ENCODE peak calls at places on chromosomes 1 and 21, in four cellular contexts. Q is H1, E is mesendoderm, F is IMR-90. Z is an unnamed sample.

GRCh38 chr1:161720341-161720887 is 930 bp upstream of the FCRLB start:
- DNase-seq in Q (no peak), E (no peak), F (no peak), Z (no peak)

GRCh38 chr1:94063379-94063778 is 57.6 kb downstream of the ABCA4 start:
- DNase-seq in Q (no peak), E (peak), F (peak), Z (no peak)

GRCh38 chr1:39842726-39843305 is 40.5 kb downstream of the TRIT1 start:
- DNase-seq in Q (no peak), E (no peak), F (no peak), Z (no peak)

GRCh38 chr1:91735266-91735845 is 150.6 kb downstream of the TGFBR3 start:
- DNase-seq in Q (no peak), E (no peak), F (no peak), Z (no peak)

GRCh38 chr1:157104598-157105293 is 5.1 kb upstream of the ETV3L start:
- DNase-seq in Q (no peak), E (no peak), F (peak), Z (no peak)

GRCh38 chr1:204751883-204752687 is 66.5 kb upstream of the LRRN2 start:
- DNase-seq in Q (peak), E (peak), F (no peak), Z (peak)

GRCh38 chr1:33246171-33246570 is 10.1 kb upstream of the ZNF362 start:
- DNase-seq in Q (no peak), E (no peak), F (no peak), Z (no peak)

GRCh38 chr1:21553116-21553926 is 44.1 kb downstream of the ALPL start:
- DNase-seq in Q (no peak), E (peak), F (peak), Z (peak)

GRCh38 chr1:18400347-18401102 is 80.2 kb upstream of the KLHDC7A start:
- DNase-seq in Q (no peak), E (no peak), F (no peak), Z (no peak)

GRCh38 chr1:5667513-5668325 is 324.5 kb downstream of the NPHP4 start:
- DNase-seq in Q (no peak), E (no peak), F (no peak), Z (no peak)

GRCh38 chr1:161166669-161167548 is 683 bp downstream of the PPOX start:
- DNase-seq in Q (peak), E (peak), F (no peak), Z (peak)

GRCh38 chr21:44702111-44702972 is 5.4 kb downstream of the KRTAP10-12 start:
- DNase-seq in Q (no peak), E (no peak), F (no peak), Z (no peak)

GRCh38 chr1:179137623-179138235 is 55.9 kb downstream of the TOR3A start:
- DNase-seq in Q (no peak), E (no peak), F (peak), Z (no peak)

GRCh38 chr1:38579056-38579455 is 280.5 kb downstream of the RRAGC start:
- DNase-seq in Q (no peak), E (no peak), F (no peak), Z (no peak)

GRCh38 chr1:4668738-4669700 is 14.6 kb downstream of the AJAP1 start:
- DNase-seq in Q (no peak), E (peak), F (no peak), Z (no peak)

GRCh38 chr1:176696109-176696508 is 233.1 kb downstream of the PAPPA2 start:
- DNase-seq in Q (no peak), E (peak), F (peak), Z (peak)

GRCh38 chr1:92882817-92883216 is 51.0 kb downstream of the RPL5 start:
- DNase-seq in Q (no peak), E (peak), F (no peak), Z (no peak)

GRCh38 chr1:30853350-30853749 is 55.2 kb downstream of the SDC3 start:
- DNase-seq in Q (no peak), E (peak), F (no peak), Z (peak)

GRCh38 chr1:168726311-168726710 is 2.7 kb downstream of the DPT start:
- DNase-seq in Q (no peak), E (no peak), F (no peak), Z (no peak)

GRCh38 chr1:246284021-246284420 is 223.1 kb downstream of the SMYD3 start:
- DNase-seq in Q (no peak), E (no peak), F (peak), Z (no peak)

GRCh38 chr1:182359645-182360044 is 31.9 kb downstream of the GLUL start:
- DNase-seq in Q (no peak), E (peak), F (no peak), Z (peak)

GRCh38 chr21:41612674-41613250 is 104.8 kb upstream of the TMPRSS2 start:
- DNase-seq in Q (peak), E (peak), F (peak), Z (peak)

GRCh38 chr1:35062518-35063196 is 16.5 kb upstream of the ZMYM1 start:
- DNase-seq in Q (no peak), E (no peak), F (peak), Z (no peak)

GRCh38 chr1:3575953-3576352 is 35.4 kb downstream of the MEGF6 start:
- DNase-seq in Q (no peak), E (no peak), F (no peak), Z (no peak)

GRCh38 chr21:42854246-42855010 is 24.9 kb downstream of the WDR4 start:
- DNase-seq in Q (no peak), E (no peak), F (no peak), Z (no peak)

GRCh38 chr21:45818904-45819285 is 162.7 kb upstream of the COL6A1 start:
- DNase-seq in Q (no peak), E (no peak), F (peak), Z (no peak)

GRCh38 chr1:238469146-238469601 is 578.5 kb upstream of the ZP4 start:
- DNase-seq in Q (no peak), E (no peak), F (peak), Z (no peak)

GRCh38 chr21:43613755-43614638 is 45.3 kb downstream of the HSF2BP start:
- DNase-seq in Q (no peak), E (no peak), F (peak), Z (no peak)

GRCh38 chr1:22332795-22333499 is 118.7 kb upstream of the ZBTB40 start:
- DNase-seq in Q (no peak), E (peak), F (no peak), Z (no peak)

GRCh38 chr1:243548516-243548915 is 292.7 kb downstream of the SDCCAG8 start:
- DNase-seq in Q (no peak), E (no peak), F (no peak), Z (no peak)

GRCh38 chr1:232901255-232901654 is 49.2 kb upstream of the NTPCR start:
- DNase-seq in Q (no peak), E (peak), F (no peak), Z (no peak)

GRCh38 chr1:156860113-156860638 is 489 bp upstream of the NTRK1 start:
- DNase-seq in Q (peak), E (peak), F (peak), Z (peak)

GRCh38 chr1:209634005-209634737 is 18.1 kb downstream of the LAMB3 start:
- DNase-seq in Q (no peak), E (no peak), F (peak), Z (no peak)

GRCh38 chr1:93905051-93905450 is 4.2 kb downstream of the GCLM start:
- DNase-seq in Q (no peak), E (no peak), F (peak), Z (no peak)

GRCh38 chr1:151897861-151898468 is 11.3 kb downstream of the THEM4 start:
- DNase-seq in Q (no peak), E (no peak), F (no peak), Z (no peak)

GRCh38 chr21:29775462-29775861 is 164.3 kb downstream of the GRIK1 start:
- DNase-seq in Q (no peak), E (peak), F (no peak), Z (no peak)

DNA sequence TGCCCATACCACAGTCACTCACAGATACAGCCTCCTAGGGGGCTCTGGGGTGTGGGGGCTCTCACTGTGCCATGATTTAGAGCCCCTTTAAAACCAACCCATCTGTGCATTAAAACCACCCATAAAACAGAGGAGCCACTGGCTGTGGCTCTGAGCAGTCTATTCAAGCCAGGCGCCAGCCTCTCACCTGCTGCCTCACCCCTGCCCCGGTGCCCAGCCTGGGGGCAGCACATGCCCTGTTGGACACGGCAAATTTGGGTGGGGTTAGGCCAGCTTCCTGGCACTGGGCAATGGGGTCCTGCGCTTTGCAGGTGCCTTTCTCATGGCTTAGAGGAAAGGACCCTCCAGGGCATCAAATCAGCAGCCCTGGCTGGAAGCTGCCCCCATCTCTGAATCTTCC is 73.1 kb downstream of the CASZ1 start:
- DNase-seq in Q (no peak), E (no peak), F (no peak), Z (no peak)
- H4K5ac ChIP-seq in Q (no peak), E (no peak), F (no peak), Z (no peak)

GRCh38 chr1:230064283-230064682 is 2.8 kb upstream of the GALNT2 start:
- DNase-seq in Q (no peak), E (no peak), F (no peak), Z (no peak)

GRCh38 chr1:230066466-230067404 is at the start of gene GALNT2:
- DNase-seq in Q (peak), E (peak), F (peak), Z (peak)

GRCh38 chr1:230067871-230068814 is 1.1 kb downstream of the GALNT2 start:
- DNase-seq in Q (peak), E (peak), F (no peak), Z (no peak)

GRCh38 chr1:230067441-230067870 is 418 bp downstream of the GALNT2 start:
- DNase-seq in Q (peak), E (peak), F (no peak), Z (no peak)

DNA sequence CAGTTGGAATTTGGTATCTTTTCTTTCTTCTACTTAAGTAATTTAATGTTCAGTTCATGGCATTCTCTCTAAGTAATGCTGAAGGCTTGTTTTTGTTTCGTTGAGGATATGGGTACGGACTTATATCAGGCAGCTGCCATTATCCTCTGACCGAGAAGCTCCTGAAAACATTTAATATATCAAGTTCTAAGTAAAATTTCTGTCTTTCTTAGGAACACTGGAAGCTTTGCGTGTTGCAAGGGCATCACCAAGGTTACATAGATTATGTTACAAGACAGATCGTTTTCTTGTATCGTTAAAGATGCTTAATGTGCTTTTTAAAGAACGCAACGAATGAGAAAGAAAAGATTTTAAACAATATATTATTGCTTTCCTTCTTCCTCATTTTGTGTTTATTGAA is 1.0 kb upstream of the GALNT2 start:
- DNase-seq in Q (no peak), E (no peak), F (no peak), Z (no peak)
- H4K5ac ChIP-seq in Q (no peak), E (no peak), F (no peak), Z (no peak)

GRCh38 chr1:117633423-117633822 is 27.6 kb downstream of the TENT5C start:
- DNase-seq in Q (no peak), E (no peak), F (no peak), Z (no peak)
- H4K5ac ChIP-seq in Q (no peak), E (no peak), F (no peak), Z (no peak)

DNA sequence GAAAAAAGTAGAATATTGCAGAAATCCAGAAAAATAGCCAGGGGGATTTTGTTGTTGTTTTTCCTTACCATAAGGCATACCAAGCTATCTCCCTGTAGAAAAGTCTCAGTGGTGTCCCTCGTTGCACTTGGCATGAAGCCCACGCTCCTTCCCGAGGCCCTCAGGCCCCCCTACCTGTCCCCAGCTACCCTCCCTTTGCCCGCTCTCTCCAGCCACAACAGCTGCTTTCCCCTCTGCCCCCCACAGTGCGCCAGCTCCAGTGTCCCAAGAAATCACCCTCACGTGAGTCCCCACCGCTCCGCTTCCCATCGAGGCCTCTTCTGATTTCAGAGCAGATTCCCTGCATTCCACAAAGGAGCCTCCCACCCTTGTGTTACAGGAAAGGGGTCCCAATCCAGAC is 8.4 kb downstream of the AGTRAP start:
- DNase-seq in Q (no peak), E (no peak), F (no peak), Z (no peak)
- H4K5ac ChIP-seq in Q (no peak), E (no peak), F (no peak), Z (no peak)

GRCh38 chr1:59885160-59885832 is 41.3 kb downstream of the CYP2J2 start:
- DNase-seq in Q (no peak), E (no peak), F (no peak), Z (no peak)
- H4K5ac ChIP-seq in Q (no peak), E (no peak), F (no peak), Z (no peak)

GRCh38 chr1:223513309-223513708 is 120.1 kb downstream of the CCDC185 start:
- DNase-seq in Q (no peak), E (no peak), F (no peak), Z (no peak)
- H4K5ac ChIP-seq in Q (no peak), E (no peak), F (no peak), Z (no peak)

DNA sequence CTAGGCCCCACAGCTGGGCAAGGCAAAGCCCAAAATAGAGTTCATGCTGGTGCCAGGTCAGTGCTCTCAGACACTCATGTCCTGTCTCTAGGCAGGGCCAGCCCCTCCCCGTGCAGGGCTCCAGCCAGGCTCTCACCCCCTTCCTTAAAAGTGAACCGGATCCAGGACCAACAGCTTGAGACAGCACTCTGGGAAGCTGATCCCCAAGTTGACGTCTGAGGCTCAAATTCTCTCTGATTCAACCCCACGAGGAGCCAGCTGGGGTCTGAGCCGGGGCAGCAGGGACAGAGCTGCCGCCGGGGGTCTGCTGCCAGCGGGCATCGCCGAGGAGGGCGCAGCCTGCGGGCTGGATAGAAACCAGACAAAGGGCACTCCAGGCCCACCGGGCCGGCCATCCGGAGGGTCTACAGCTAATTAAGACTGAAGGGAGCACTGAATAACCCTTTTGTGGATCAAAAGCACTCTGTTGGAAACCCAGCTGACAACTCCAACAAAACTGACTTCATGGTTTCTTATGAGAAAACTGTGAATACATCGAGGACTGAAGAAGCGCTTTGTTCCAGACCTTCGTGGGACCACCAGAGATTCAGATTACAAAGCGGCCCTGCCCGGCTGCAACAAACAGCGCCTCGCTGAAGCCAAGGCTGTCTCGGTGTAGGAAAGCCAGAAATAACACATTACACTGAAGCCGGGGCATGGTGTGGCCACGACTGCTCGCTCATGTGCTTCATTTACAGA is 95.8 kb downstream of the PSMG1 start:
- DNase-seq in Q (no peak), E (no peak), F (no peak), Z (no peak)
- H4K5ac ChIP-seq in Q (no peak), E (no peak), F (peak), Z (no peak)